ENCODE peak calls at places on chromosomes 5 and 9, in ten cellular contexts. L is gastrocnemius medialis; K is NT2/D1; O is upper lobe of right lung; H is effector memory CD4-positive, alpha-beta T cell; M is uterus; C is H7; Y is aorta; F is ovary; P is tibial artery. J is an unnamed sample.

GRCh38 chr9:2764371-2764770 is 47.1 kb downstream of the KCNV2 start:
- DNase-seq in L (no peak), K (no peak), O (no peak), H (no peak), M (no peak), C (no peak), Y (no peak), F (no peak), P (no peak), J (no peak)

GRCh38 chr9:127077658-127077975 is 44.8 kb downstream of the ANGPTL2 start:
- DNase-seq in L (no peak), K (no peak), O (no peak), H (no peak), M (no peak), C (no peak), Y (no peak), F (no peak), P (no peak), J (no peak)

GRCh38 chr5:54909911-54910870 is 75.2 kb downstream of the ESM1 start:
- DNase-seq in L (no peak), K (no peak), O (no peak), H (no peak), M (no peak), C (no peak), Y (no peak), F (no peak), P (no peak), J (no peak)

GRCh38 chr9:128625391-128626145 is 31.1 kb downstream of the DYNC2I2 start:
- DNase-seq in L (no peak), K (no peak), O (no peak), H (no peak), M (no peak), C (peak; percentile 67), Y (no peak), F (peak; percentile 50), P (no peak), J (no peak)

GRCh38 chr9:113154471-113154870 is 3.7 kb downstream of the SLC31A2 start:
- DNase-seq in L (peak; percentile 66), K (no peak), O (no peak), H (no peak), M (no peak), C (no peak), Y (no peak), F (peak; percentile 32), P (no peak), J (no peak)

GRCh38 chr9:101307041-101307440 is 77.8 kb downstream of the BAAT start:
- DNase-seq in L (no peak), K (no peak), O (no peak), H (no peak), M (no peak), C (no peak), Y (no peak), F (no peak), P (no peak), J (no peak)

GRCh38 chr9:83059417-83059816 is 3.5 kb downstream of the RASEF start:
- DNase-seq in L (no peak), K (no peak), O (no peak), H (no peak), M (no peak), C (no peak), Y (no peak), F (no peak), P (no peak), J (no peak)

GRCh38 chr5:88519066-88519465 is 250.4 kb upstream of the TMEM161B start:
- DNase-seq in L (no peak), K (no peak), O (no peak), H (no peak), M (no peak), C (no peak), Y (no peak), F (no peak), P (no peak), J (no peak)

GRCh38 chr5:163475416-163475815 is 15.0 kb downstream of the HMMR start:
- DNase-seq in L (no peak), K (no peak), O (no peak), H (no peak), M (no peak), C (no peak), Y (no peak), F (no peak), P (no peak), J (no peak)

GRCh38 chr5:33921005-33921404 is 15.2 kb upstream of the RXFP3 start:
- DNase-seq in L (no peak), K (no peak), O (no peak), H (no peak), M (no peak), C (no peak), Y (no peak), F (no peak), P (no peak), J (no peak)

GRCh38 chr5:62717211-62717927 is 138.8 kb downstream of the LRRC70 start:
- DNase-seq in L (no peak), K (peak; percentile 23), O (no peak), H (no peak), M (no peak), C (peak; percentile 22), Y (no peak), F (no peak), P (no peak), J (no peak)

GRCh38 chr9:86943871-86944240 is 3.5 kb downstream of the GAS1 start:
- DNase-seq in L (no peak), K (no peak), O (no peak), H (no peak), M (no peak), C (no peak), Y (no peak), F (no peak), P (no peak), J (no peak)

GRCh38 chr5:1312206-1312605 is 17.3 kb upstream of the TERT start:
- DNase-seq in L (no peak), K (no peak), O (peak; percentile 51), H (peak; percentile 28), M (no peak), C (no peak), Y (peak; percentile 27), F (no peak), P (no peak), J (no peak)

GRCh38 chr9:69809304-69809863 is 11.2 kb upstream of the CFAP95 start:
- DNase-seq in L (no peak), K (no peak), O (no peak), H (no peak), M (no peak), C (peak; percentile 65), Y (no peak), F (no peak), P (no peak), J (no peak)

GRCh38 chr5:92991681-92992472 is 589.1 kb downstream of the NR2F1-AS1 start:
- DNase-seq in L (no peak), K (no peak), O (no peak), H (no peak), M (no peak), C (no peak), Y (no peak), F (no peak), P (no peak), J (no peak)

GRCh38 chr5:92998456-92998855 is 582.6 kb downstream of the NR2F1-AS1 start:
- DNase-seq in L (no peak), K (no peak), O (no peak), H (no peak), M (no peak), C (no peak), Y (no peak), F (no peak), P (no peak), J (no peak)

GRCh38 chr5:92994392-92994791 is 586.6 kb downstream of the NR2F1-AS1 start:
- DNase-seq in L (no peak), K (no peak), O (no peak), H (no peak), M (no peak), C (no peak), Y (no peak), F (no peak), P (no peak), J (no peak)
- H3K27me3 ChIP-seq in L (no peaks in the 10 kb centered on the region), K (no peaks in the 10 kb centered on the region), O (no peaks in the 10 kb centered on the region), H (no peaks in the 10 kb centered on the region), M (no peaks in the 10 kb centered on the region), C (no peaks in the 10 kb centered on the region), Y (no peaks in the 10 kb centered on the region), F (no peaks in the 10 kb centered on the region), P (no peaks in the 10 kb centered on the region), J (no peaks in the 10 kb centered on the region)

GRCh38 chr5:59791131-59791485 is 102.4 kb downstream of the PDE4D start:
- DNase-seq in L (no peak), K (no peak), O (no peak), H (no peak), M (no peak), C (no peak), Y (no peak), F (no peak), P (no peak), J (no peak)
- H3K27me3 ChIP-seq in L (no peaks in the 10 kb centered on the region), K (no peaks in the 10 kb centered on the region), O (no peaks in the 10 kb centered on the region), H (no peaks in the 10 kb centered on the region), M (no peaks in the 10 kb centered on the region), C (no peaks in the 10 kb centered on the region), Y (no peaks in the 10 kb centered on the region), F (no peaks in the 10 kb centered on the region), P (no peaks in the 10 kb centered on the region), J (no peaks in the 10 kb centered on the region)

GRCh38 chr5:80798166-80798565 is 143.4 kb upstream of the DHFR start:
- DNase-seq in L (no peak), K (no peak), O (no peak), H (no peak), M (no peak), C (no peak), Y (no peak), F (no peak), P (no peak), J (no peak)
- H3K27me3 ChIP-seq in L (no peaks in the 10 kb centered on the region), K (no peaks in the 10 kb centered on the region), O (no peaks in the 10 kb centered on the region), H (no peaks in the 10 kb centered on the region), M (no peaks in the 10 kb centered on the region), C (no peaks in the 10 kb centered on the region), Y (no peaks in the 10 kb centered on the region), F (no peaks in the 10 kb centered on the region), P (no peaks in the 10 kb centered on the region), J (no peaks in the 10 kb centered on the region)

DNA sequence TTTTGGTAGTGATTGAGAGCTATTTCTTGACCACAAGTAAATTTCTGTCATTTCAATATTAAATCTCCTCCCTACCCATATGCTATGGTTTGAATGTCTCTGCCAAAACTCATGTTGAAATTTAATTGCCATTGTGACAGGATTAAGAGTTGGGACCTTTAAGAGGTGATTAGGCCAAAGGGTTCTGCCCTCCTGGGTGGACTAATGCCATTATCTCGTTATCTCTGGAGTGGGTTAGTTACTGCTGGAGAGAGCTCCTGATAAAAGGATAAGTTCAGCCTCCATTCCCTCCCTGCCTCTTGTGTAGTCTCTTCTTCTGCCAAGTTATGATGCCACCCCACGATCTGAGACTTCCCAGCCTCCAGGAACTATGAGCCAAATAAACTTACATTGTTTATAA is 3.6 kb upstream of the DRD1 start:
- DNase-seq in L (no peak), K (no peak), O (no peak), H (no peak), M (no peak), C (no peak), Y (no peak), F (no peak), P (no peak), J (no peak)
- H3K27me3 ChIP-seq in L (peaks cover 44% of the 10 kb centered on the region), K (peaks cover 37% of the 10 kb centered on the region), O (peaks cover 48% of the 10 kb centered on the region), H (peaks cover 30% of the 10 kb centered on the region), M (no peaks in the 10 kb centered on the region), C (peaks cover 31% of the 10 kb centered on the region), Y (no peaks in the 10 kb centered on the region), F (no peaks in the 10 kb centered on the region), P (peaks cover 21% of the 10 kb centered on the region), J (peaks cover 31% of the 10 kb centered on the region)

J was measured in heart left ventricle.